ENCODE peak calls at places on chromosomes 16 and 17, in seven cellular contexts. T is choroid plexus epithelial cell, D is heart right ventricle, C is body of pancreas, N is epithelial cell of esophagus, U is transverse colon, O is esophagus squamous epithelium. E is an unnamed sample.

GRCh38 chr17:9212376-9213310 is 191.3 kb downstream of the NTN1 start:
- DNase-seq in T (no peak), D (no peak), C (no peak), N (no peak), U (no peak), O (no peak), E (no peak)

GRCh38 chr16:2981899-2982250 is 1.6 kb upstream of the PKMYT1 start:
- DNase-seq in T (no peak), D (no peak), C (no peak), N (no peak), U (no peak), O (no peak), E (no peak)

GRCh38 chr17:57463103-57463885 is 207.0 kb downstream of the MSI2 start:
- DNase-seq in T (peak; percentile 80), D (no peak), C (no peak), N (peak; percentile 66), U (peak; percentile 18), O (no peak), E (no peak)

GRCh38 chr17:82315703-82316358 is 1.6 kb downstream of the CD7 start:
- DNase-seq in T (no peak), D (no peak), C (no peak), N (no peak), U (no peak), O (no peak), E (no peak)

GRCh38 chr17:7446669-7447068 is 1.8 kb downstream of the CHRNB1 start:
- DNase-seq in T (no peak), D (no peak), C (no peak), N (no peak), U (no peak), O (no peak), E (no peak)

GRCh38 chr16:12252616-12253015 is 276.1 kb downstream of the SNX29 start:
- DNase-seq in T (no peak), D (no peak), C (no peak), N (no peak), U (no peak), O (no peak), E (no peak)

GRCh38 chr16:56980203-56980535 is 9.2 kb upstream of the NLRC5 start:
- DNase-seq in T (no peak), D (no peak), C (no peak), N (no peak), U (no peak), O (no peak), E (no peak)

GRCh38 chr17:57892146-57892819 is 42.4 kb upstream of the MRPS23 start:
- DNase-seq in T (peak; percentile 92), D (peak; percentile 87), C (peak; percentile 93), N (peak; percentile 83), U (peak; percentile 91), O (peak; percentile 33), E (peak; percentile 91)

GRCh38 chr16:22675745-22676540 is 138.0 kb upstream of the HS3ST2 start:
- DNase-seq in T (no peak), D (no peak), C (no peak), N (no peak), U (no peak), O (no peak), E (no peak)

GRCh38 chr16:88383401-88384221 is 852 bp downstream of the ZNF469 start:
- DNase-seq in T (peak; percentile 48), D (no peak), C (peak; percentile 26), N (no peak), U (no peak), O (no peak), E (peak; percentile 45)
- TF ChIP-seq CTCF in T (peak; percentile 60), D (peak; percentile 49), C (peak; percentile 34), N (no peak), U (peak; percentile 12), O (peak; percentile 32), E (peak; percentile 58)

GRCh38 chr17:37737081-37737480 is 7.8 kb downstream of the HNF1B start:
- DNase-seq in T (peak; percentile 41), D (no peak), C (no peak), N (peak; percentile 14), U (no peak), O (no peak), E (no peak)
- TF ChIP-seq CTCF in T (peak; percentile 37), D (no peak), C (peak; percentile 35), N (peak; percentile 7), U (no peak), O (no peak), E (peak; percentile 45)

GRCh38 chr16:719815-720506 is 985 bp upstream of the ANTKMT start:
- DNase-seq in T (no peak), D (no peak), C (no peak), N (peak; percentile 66), U (peak; percentile 34), O (no peak), E (no peak)
- TF ChIP-seq CTCF in T (peak; percentile 43), D (no peak), C (no peak), N (peak; percentile 46), U (no peak), O (no peak), E (peak; percentile 30)

GRCh38 chr16:89536886-89537548 is 23.5 kb upstream of the RPL13 start:
- DNase-seq in T (no peak), D (no peak), C (no peak), N (no peak), U (no peak), O (no peak), E (no peak)
- TF ChIP-seq CTCF in T (peak; percentile 8), D (no peak), C (no peak), N (no peak), U (no peak), O (no peak), E (no peak)